ENCODE peak calls at places on chromosome 15, in four cellular contexts. I, M, Q and X are unnamed samples.

GRCh38 chr15:59885832-59886231 is 118.3 kb upstream of the FOXB1 start:
- DNase-seq in I (no peak), M (peak; percentile 3), Q (peak; percentile 21), X (no peak)

GRCh38 chr15:70195808-70196304 is 98.1 kb upstream of the TLE3 start:
- DNase-seq in I (no peak), M (peak; percentile 73), Q (peak; percentile 78), X (peak; percentile 99)

GRCh38 chr15:88257311-88257901 is 867 bp upstream of the NTRK3 start:
- DNase-seq in I (no peak), M (no peak), Q (no peak), X (peak; percentile 87)

GRCh38 chr15:66635817-66636216 is 66.2 kb upstream of the SMAD6 start:
- DNase-seq in I (no peak), M (no peak), Q (no peak), X (no peak)

GRCh38 chr15:90320062-90320884 is 31.8 kb upstream of the ZNF774 start:
- DNase-seq in I (peak; percentile 57), M (peak; percentile 63), Q (peak; percentile 91), X (peak; percentile 89)

GRCh38 chr15:64851503-64851840 is 9.8 kb downstream of the PLEKHO2 start:
- DNase-seq in I (no peak), M (no peak), Q (peak; percentile 78), X (peak; percentile 91)

GRCh38 chr15:45715528-45715927 is 80.7 kb downstream of the SQOR start:
- DNase-seq in I (no peak), M (no peak), Q (peak; percentile 24), X (no peak)

GRCh38 chr15:98012354-98012753 is 51.9 kb downstream of the ARRDC4 start:
- DNase-seq in I (no peak), M (no peak), Q (no peak), X (no peak)

GRCh38 chr15:90529369-90530249 is at the start of gene CRTC3:
- DNase-seq in I (no peak), M (no peak), Q (peak; percentile 65), X (peak; percentile 98)